ENCODE peak calls at places on chromosomes 5 and 9, in six cellular contexts. O is GM12891, J is GM12878, M is K562, L is HepG2, Q is H1. K is an unnamed sample.

GRCh38 chr9:130268521-130269131 is 3.1 kb downstream of the HMCN2 start:
- DNase-seq in Q (no peak), J (no peak), M (no peak), O (no peak), L (no peak), K (no peak)

GRCh38 chr9:137951597-137952490 is 74.3 kb downstream of the CACNA1B start:
- DNase-seq in L (no peak), Q (no peak), J (no peak), M (no peak), O (no peak), K (no peak)

GRCh38 chr5:32964246-32964645 is 253.1 kb downstream of the NPR3 start:
- DNase-seq in O (no peak), Q (no peak), J (no peak), L (no peak), M (no peak), K (no peak)

GRCh38 chr5:7382588-7382987 is 13.3 kb upstream of the ADCY2 start:
- DNase-seq in J (no peak), L (no peak), Q (no peak), O (no peak), M (no peak), K (no peak)

GRCh38 chr5:69369369-69370121 is at the start of the genes AK6, RAD17 and TAF9:
- DNase-seq in L (peak; percentile 86), O (peak; percentile 75), Q (peak; percentile 81), M (peak; percentile 88), J (peak; percentile 76), K (peak; percentile 74)

GRCh38 chr5:178625679-178626483 is 969 bp downstream of the CLK4 start:
- DNase-seq in Q (no peak), J (no peak), M (no peak), O (no peak), L (no peak), K (no peak)

GRCh38 chr9:132973713-132974112 is 4.8 kb upstream of the GFI1B start:
- DNase-seq in M (peak; percentile 72), L (no peak), J (no peak), O (no peak), Q (no peak), K (no peak)

GRCh38 chr9:125748511-125749099 is 1.4 kb downstream of the PBX3 start:
- DNase-seq in Q (no peak), M (no peak), O (no peak), J (no peak), L (no peak), K (no peak)

GRCh38 chr9:126156898-126157297 is 169.7 kb upstream of the MVB12B start:
- DNase-seq in Q (no peak), J (no peak), O (no peak), L (no peak), M (no peak), K (no peak)

GRCh38 chr5:57167201-57167600 is 6.7 kb upstream of the GPBP1 start:
- DNase-seq in J (no peak), Q (no peak), M (no peak), L (no peak), O (no peak), K (no peak)

GRCh38 chr9:132055756-132056155 is 23.9 kb downstream of the MED27 start:
- DNase-seq in L (no peak), M (no peak), Q (no peak), J (no peak), O (no peak), K (no peak)

GRCh38 chr5:74013222-74013621 is 387.2 kb downstream of the ARHGEF28 start:
- DNase-seq in M (no peak), L (no peak), Q (no peak), O (no peak), J (no peak), K (no peak)

GRCh38 chr9:126703330-126704156 is 89.8 kb downstream of the LMX1B start:
- DNase-seq in Q (no peak), M (no peak), L (no peak), J (no peak), O (no peak), K (peak; percentile 5)

GRCh38 chr9:136354592-136355085 is 8.9 kb downstream of the DNLZ start:
- DNase-seq in J (no peak), L (no peak), O (no peak), M (peak; percentile 61), Q (no peak), K (no peak)

GRCh38 chr5:4097194-4097593 is 501.6 kb downstream of the IRX1 start:
- DNase-seq in O (no peak), J (no peak), Q (no peak), L (no peak), M (no peak), K (no peak)

GRCh38 chr5:12861891-12862290 is 957.6 kb upstream of the CTNND2 start:
- DNase-seq in L (no peak), O (no peak), M (no peak), J (no peak), Q (peak; percentile 15), K (no peak)

GRCh38 chr5:1901983-1902382 is 19.3 kb upstream of the IRX4 start:
- DNase-seq in Q (no peak), L (no peak), M (no peak), J (no peak), O (no peak), K (no peak)

GRCh38 chr9:76378367-76379073 is 15.7 kb downstream of the RFK start:
- DNase-seq in L (no peak), O (no peak), Q (no peak), J (no peak), M (no peak), K (no peak)

GRCh38 chr9:124267271-124267807 is 9.6 kb downstream of the NEK6 start:
- DNase-seq in J (no peak), L (no peak), M (no peak), Q (no peak), O (no peak), K (no peak)
- TF ChIP-seq POLR2A in J (peak; percentile 18), L (no peak), M (no peak), Q (no peak), O (peak; percentile 37), K (no peak)

GRCh38 chr5:72817639-72818266 is 1.3 kb downstream of the TNPO1 start:
- DNase-seq in Q (no peak), O (no peak), L (no peak), J (no peak), M (no peak), K (no peak)

GRCh38 chr5:72817076-72817476 is 615 bp downstream of the TNPO1 start:
- DNase-seq in O (peak; percentile 14), L (peak; percentile 3), M (no peak), Q (no peak), J (no peak), K (peak; percentile 25)

GRCh38 chr5:72816297-72817075 is at the start of gene TNPO1:
- DNase-seq in L (peak; percentile 77), O (peak; percentile 65), M (peak; percentile 86), J (peak; percentile 45), Q (peak; percentile 84), K (peak; percentile 59)

GRCh38 chr5:72821776-72822175 is 5.3 kb downstream of the TNPO1 start:
- DNase-seq in Q (no peak), M (no peak), O (no peak), L (no peak), J (no peak), K (no peak)

GRCh38 chr5:72818866-72819534 is 2.5 kb downstream of the TNPO1 start:
- DNase-seq in O (peak; percentile 12), M (peak; percentile 45), Q (peak; percentile 31), J (no peak), L (peak; percentile 53), K (peak; percentile 8)
- TF ChIP-seq POLR2AphosphoS5 in O (no peak), M (no peak), Q (no peak), J (no peak), L (no peak), K (no peak)

GRCh38 chr9:134556531-134557068 is 85.0 kb upstream of the COL5A1 start:
- DNase-seq in M (no peak), Q (no peak), O (no peak), L (no peak), J (no peak), K (no peak)
- TF ChIP-seq TAF1 in M (no peak), Q (no peak), O (no peak), L (no peak), J (no peak), K (no peak)

DNA sequence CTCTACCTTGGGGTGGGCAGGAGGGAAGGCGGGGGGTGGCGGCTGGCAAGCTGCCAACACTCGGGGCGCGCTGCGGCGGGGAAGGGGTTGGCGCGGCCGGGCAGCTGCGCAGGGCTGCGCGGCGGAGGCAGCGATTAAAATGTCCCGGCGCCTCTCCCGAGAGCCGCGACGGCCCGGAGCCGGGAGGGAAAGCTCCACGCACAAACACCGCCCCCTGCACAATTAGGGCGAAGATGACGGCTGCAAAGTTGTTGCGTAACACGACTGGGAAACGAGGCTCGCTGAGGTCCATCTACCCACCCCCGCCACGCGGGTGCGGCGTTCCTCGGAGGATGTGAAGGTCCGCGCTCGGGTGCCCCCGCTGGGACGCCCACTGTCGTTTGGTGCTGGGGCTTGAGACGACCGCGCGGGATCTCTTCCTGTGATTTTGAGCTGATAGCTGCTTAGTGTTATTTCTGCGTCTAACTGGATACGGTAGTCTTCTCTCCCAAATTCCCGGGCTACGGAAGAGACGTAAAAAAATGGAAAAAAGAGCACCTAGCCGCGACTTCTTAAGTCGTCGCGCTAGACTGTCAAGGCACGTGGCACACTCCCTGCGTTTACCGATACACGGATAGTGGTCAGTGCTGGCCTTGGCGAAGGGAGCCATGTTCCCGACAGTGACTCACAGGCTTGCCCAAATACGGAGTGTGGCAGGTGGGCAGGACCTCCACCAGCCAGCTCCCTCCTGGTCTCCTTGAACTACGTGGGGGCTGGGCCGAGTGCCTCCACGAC is 958 bp upstream of the NFIL3 start:
- DNase-seq in O (no peak), L (peak; percentile 48), Q (no peak), J (no peak), M (peak; percentile 64), K (no peak)
- TF ChIP-seq POLR2A in O (no peak), L (no peak), Q (no peak), J (no peak), M (peak; percentile 39), K (no peak)

DNA sequence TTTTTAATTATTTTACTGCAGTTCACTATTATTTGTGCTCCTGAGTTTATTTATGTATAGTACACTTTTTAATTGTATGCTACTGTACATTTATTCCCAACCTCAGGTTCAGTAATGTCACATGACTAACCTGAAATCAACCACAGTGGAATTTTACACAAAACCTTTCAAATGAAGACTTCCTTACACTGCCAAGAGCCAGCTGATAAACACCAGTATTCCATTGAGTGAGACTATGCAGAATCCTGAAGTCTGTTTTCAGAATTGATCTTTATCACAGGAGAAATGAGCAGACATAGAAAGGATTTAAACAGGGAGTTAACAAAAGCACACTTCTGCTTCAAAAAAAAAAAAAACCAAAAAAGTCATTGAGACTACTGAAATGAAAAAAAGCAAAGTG is 219.5 kb downstream of the PRR16 start:
- DNase-seq in Q (no peak), L (no peak), J (no peak), O (no peak), M (no peak), K (no peak)
- TF ChIP-seq POLR2AphosphoS5 in Q (no peak), L (no peak), J (no peak), O (no peak), M (no peak), K (no peak)

DNA sequence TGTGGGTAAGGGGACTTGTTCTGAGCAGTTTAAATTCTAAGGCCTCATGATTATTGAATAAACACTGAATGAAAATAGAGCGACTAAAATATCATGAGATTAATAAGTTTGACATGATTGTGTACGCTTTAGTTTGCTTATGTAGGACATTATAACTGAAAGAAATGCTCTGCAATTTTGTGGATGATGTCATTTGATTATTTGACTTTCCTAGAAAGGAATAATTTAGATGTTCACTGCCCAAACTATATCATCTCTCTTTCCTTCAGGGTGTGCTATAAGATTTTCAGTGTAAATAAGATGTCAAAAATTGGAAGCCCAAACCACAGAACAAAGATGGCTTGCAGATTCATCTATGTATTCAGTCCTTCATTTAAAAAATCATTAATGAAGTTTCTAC is 115.7 kb upstream of the MTAP start:
- DNase-seq in Q (no peak), M (no peak), J (no peak), O (no peak), L (no peak), K (no peak)
- TF ChIP-seq TAF1 in Q (no peak), M (no peak), J (no peak), O (no peak), L (no peak), K (no peak)

K was measured in GM12892.